ENCODE peak calls at places on chromosomes 13 and 19, in five cellular contexts. M is Right ventricle myocardium superior, Y is skeletal muscle cell, A is GM12892, W is left lobe of liver. T is an unnamed sample.

GRCh38 chr13:66491241-66491640 is 738.9 kb downstream of the PCDH9 start:
- DNase-seq in M (no peak), Y (no peak), A (no peak), W (no peak), T (no peak)

GRCh38 chr13:34361528-34361927 is 543.6 kb downstream of the RFC3 start:
- DNase-seq in M (no peak), Y (peak), A (no peak), W (no peak), T (no peak)

GRCh38 chr13:94249512-94249911 is 230.0 kb downstream of the DCT start:
- DNase-seq in M (no peak), Y (peak), A (no peak), W (no peak), T (no peak)

GRCh38 chr13:110106726-110107125 is 200.2 kb downstream of the COL4A1 start:
- DNase-seq in M (peak), Y (no peak), A (no peak), W (peak), T (no peak)

GRCh38 chr19:6838062-6838655 is 49.2 kb upstream of the ADGRE1 start:
- DNase-seq in M (no peak), Y (no peak), A (no peak), W (no peak), T (no peak)

GRCh38 chr13:110214637-110215036 is 92.3 kb downstream of the COL4A1 start:
- DNase-seq in M (no peak), Y (no peak), A (no peak), W (no peak), T (no peak)

GRCh38 chr13:95020298-95020987 is 280.8 kb downstream of the ABCC4 start:
- DNase-seq in M (no peak), Y (no peak), A (no peak), W (no peak), T (no peak)

GRCh38 chr19:15195381-15195964 is 5.3 kb downstream of the NOTCH3 start:
- DNase-seq in M (peak), Y (no peak), A (no peak), W (no peak), T (no peak)

GRCh38 chr13:108176685-108177274 is 38.6 kb downstream of the LIG4 start:
- DNase-seq in M (no peak), Y (no peak), A (no peak), W (no peak), T (no peak)

GRCh38 chr19:51368366-51369282 is at the start of gene CLDND2:
- DNase-seq in M (peak), Y (no peak), A (no peak), W (no peak), T (peak)

GRCh38 chr19:30651066-30651465 is 278.9 kb downstream of the ZNF536 start:
- DNase-seq in M (no peak), Y (no peak), A (no peak), W (no peak), T (no peak)

GRCh38 chr13:35771898-35772297 is 295.4 kb upstream of the MAB21L1 start:
- DNase-seq in M (no peak), Y (peak), A (no peak), W (no peak), T (no peak)

GRCh38 chr13:69108486-69108885 is 999.1 kb upstream of the ATXN8OS start:
- DNase-seq in M (no peak), Y (no peak), A (no peak), W (no peak), T (no peak)

GRCh38 chr19:10888421-10888866 is 17.1 kb downstream of the CARM1 start:
- DNase-seq in M (no peak), Y (no peak), A (no peak), W (no peak), T (peak)

GRCh38 chr19:13150919-13151604 is 851 bp downstream of the IER2 start:
- DNase-seq in M (peak), Y (no peak), A (no peak), W (peak), T (no peak)

GRCh38 chr13:23956106-23956505 is 58.8 kb upstream of the C1QTNF9B start:
- DNase-seq in M (no peak), Y (no peak), A (no peak), W (no peak), T (no peak)

GRCh38 chr19:29067831-29068230 is 145.1 kb downstream of the UQCRFS1 start:
- DNase-seq in M (no peak), Y (no peak), A (no peak), W (no peak), T (no peak)

GRCh38 chr19:23913931-23914330 is 755 bp upstream of the ZNF726 start:
- DNase-seq in M (no peak), Y (no peak), A (no peak), W (no peak), T (no peak)

GRCh38 chr13:92821324-92821723 is 405.3 kb upstream of the GPC6 start:
- DNase-seq in M (no peak), Y (no peak), A (no peak), W (no peak), T (no peak)

GRCh38 chr19:11286312-11286974 is 9.5 kb upstream of the TSPAN16 start:
- DNase-seq in M (no peak), Y (no peak), A (no peak), W (no peak), T (no peak)

GRCh38 chr13:24222756-24223155 is 62.2 kb downstream of the SPATA13 start:
- DNase-seq in M (no peak), Y (no peak), A (no peak), W (no peak), T (no peak)

GRCh38 chr19:32674153-32674958 is 624 bp downstream of the ANKRD27 start:
- DNase-seq in M (no peak), Y (no peak), A (no peak), W (no peak), T (no peak)

T was measured in DMS 273 treated with DMSO at 0.1 percent for 48 hours.